ENCODE peak calls at places on chromosomes 16 and 17, in five cellular contexts. P is coronary artery, L is aorta, B is fibroblast of pulmonary artery, U is body of pancreas. I is an unnamed sample.

GRCh38 chr17:82321947-82322466 is 4.6 kb upstream of the CD7 start:
- DNase-seq in P (no peak), L (peak), B (no peak), U (no peak), I (no peak)

GRCh38 chr16:66462912-66463311 is 35.8 kb downstream of the BEAN1 start:
- DNase-seq in P (no peak), L (no peak), B (no peak), U (no peak), I (no peak)

GRCh38 chr16:8718753-8719386 is 44.5 kb downstream of the ABAT start:
- DNase-seq in P (no peak), L (no peak), B (no peak), U (no peak), I (no peak)

GRCh38 chr16:85898521-85899442 is at the start of gene IRF8:
- DNase-seq in P (no peak), L (peak), B (peak), U (peak), I (peak)

GRCh38 chr16:27426423-27427408 is 24.7 kb downstream of the IL21R start:
- DNase-seq in P (peak), L (peak), B (peak), U (no peak), I (peak)

GRCh38 chr17:39601758-39602532 is 5.8 kb downstream of the NEUROD2 start:
- DNase-seq in P (no peak), L (no peak), B (no peak), U (no peak), I (no peak)

GRCh38 chr17:67376509-67376891 is 581 bp upstream of the PITPNC1 start:
- DNase-seq in P (peak), L (peak), B (no peak), U (peak), I (peak)

GRCh38 chr16:73232555-73233422 is 184.9 kb upstream of the ZFHX3 start:
- DNase-seq in P (peak), L (no peak), B (peak), U (peak), I (peak)

GRCh38 chr17:39800540-39800939 is 62.8 kb downstream of the GRB7 start:
- DNase-seq in P (no peak), L (no peak), B (no peak), U (no peak), I (no peak)

GRCh38 chr16:86117756-86118155 is 218.8 kb downstream of the IRF8 start:
- DNase-seq in P (no peak), L (no peak), B (no peak), U (no peak), I (no peak)

GRCh38 chr17:1252203-1252608 is 18.0 kb upstream of the BHLHA9 start:
- DNase-seq in P (no peak), L (no peak), B (peak), U (no peak), I (no peak)

DNA sequence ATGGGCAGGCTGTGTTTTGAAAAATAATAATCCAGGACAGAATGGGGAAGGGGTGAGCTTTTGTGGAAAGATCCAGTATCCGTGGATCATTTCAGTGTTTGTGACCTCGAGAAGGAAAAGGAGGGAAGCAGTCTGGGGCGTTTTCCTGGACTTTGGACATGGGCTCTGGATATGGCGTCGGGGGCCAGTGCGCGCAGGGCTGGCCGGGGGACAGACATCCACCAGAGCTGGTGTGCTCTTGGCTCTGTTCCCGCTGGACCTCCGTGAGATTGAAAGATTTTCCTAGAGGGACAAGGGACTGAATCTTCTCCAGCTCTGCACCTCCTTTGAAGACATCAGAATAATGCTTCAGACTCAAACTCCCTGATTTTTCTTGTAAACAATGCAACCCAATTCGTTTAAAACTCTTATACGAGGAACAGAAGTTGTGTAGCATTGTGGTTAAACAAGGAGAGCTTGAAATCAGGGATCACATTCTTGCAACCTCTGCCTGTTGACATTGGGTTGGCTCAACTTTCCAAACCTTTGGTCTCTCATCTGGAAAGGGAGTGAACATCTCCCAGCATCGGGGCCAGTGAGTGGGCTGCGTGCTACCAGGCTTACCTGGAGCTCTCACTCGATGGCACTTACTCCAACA is 75.9 kb downstream of the C16orf95 start:
- DNase-seq in P (no peak), L (no peak), B (no peak), U (no peak), I (no peak)
- H3K4me3 ChIP-seq in P (no peak), L (no peak), B (no peak), U (no peak), I (no peak)

DNA sequence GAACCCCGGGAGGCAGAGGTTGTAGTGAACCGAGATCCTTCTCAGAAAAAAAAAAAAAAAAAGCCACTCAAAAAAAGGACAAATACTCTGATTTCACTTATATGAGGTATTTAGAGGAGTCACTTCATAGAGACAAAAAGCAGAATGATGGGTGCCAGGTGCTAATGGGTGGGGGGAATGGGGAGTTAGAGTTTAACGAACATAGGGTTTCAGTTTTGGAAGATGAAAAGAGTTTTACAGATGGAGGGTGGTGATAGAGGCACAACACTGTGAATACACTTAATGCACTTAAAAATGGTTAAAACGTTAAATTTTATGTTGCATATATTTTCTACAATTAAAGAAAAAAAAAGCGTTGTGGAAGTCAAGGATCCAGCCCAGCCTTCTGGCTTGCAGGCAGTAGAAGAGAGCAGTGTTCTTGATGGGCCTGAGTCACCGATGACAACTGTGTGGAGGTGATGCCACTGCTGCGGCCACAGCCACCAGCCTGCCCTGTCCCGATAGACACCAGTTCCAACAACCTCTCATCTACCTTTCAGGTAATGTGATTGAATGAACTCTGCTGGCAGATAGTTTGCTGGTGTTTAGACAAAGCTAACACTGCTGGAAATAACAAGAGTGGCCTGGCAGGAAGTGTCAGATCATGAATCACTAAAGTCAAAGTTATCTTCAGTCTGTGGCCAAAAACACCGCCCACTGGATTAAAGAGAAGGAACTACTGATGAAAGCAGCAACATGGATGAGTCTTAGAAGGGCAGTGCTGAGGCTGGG is 49.9 kb upstream of the COX10 start:
- DNase-seq in P (no peak), L (no peak), B (peak), U (no peak), I (peak)
- H3K4me3 ChIP-seq in P (no peak), L (no peak), B (no peak), U (no peak), I (no peak)

DNA sequence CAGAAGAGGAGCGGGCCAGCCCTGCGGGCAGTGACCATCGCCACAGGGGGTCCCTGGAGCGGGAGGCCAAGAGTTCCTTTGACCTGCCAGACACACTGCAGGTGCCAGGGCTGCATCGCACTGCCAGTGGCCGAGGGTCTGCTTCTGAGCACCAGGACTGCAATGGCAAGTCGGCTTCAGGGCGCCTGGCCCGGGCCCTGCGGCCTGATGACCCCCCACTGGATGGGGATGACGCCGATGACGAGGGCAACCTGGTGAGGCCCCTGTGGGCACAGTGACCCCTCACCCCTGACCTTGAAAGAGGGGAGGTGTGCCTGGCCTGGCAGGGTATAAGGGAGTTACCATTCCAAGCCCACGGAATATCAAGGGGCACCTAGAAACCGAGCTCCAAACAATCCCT is 35.1 kb upstream of the ABCC3 start:
- DNase-seq in P (no peak), L (no peak), B (no peak), U (no peak), I (no peak)
- H3K4me3 ChIP-seq in P (no peak), L (no peak), B (no peak), U (no peak), I (no peak)

GRCh38 chr17:76500745-76501017 is 542 bp downstream of the RHBDF2 start:
- DNase-seq in P (no peak), L (no peak), B (no peak), U (no peak), I (no peak)

GRCh38 chr17:76497699-76497978 is 3.6 kb downstream of the RHBDF2 start:
- DNase-seq in P (no peak), L (no peak), B (no peak), U (no peak), I (no peak)

GRCh38 chr17:76497979-76498885 is 3.0 kb downstream of the RHBDF2 start:
- DNase-seq in P (peak), L (peak), B (peak), U (peak), I (peak)

GRCh38 chr17:76500074-76500744 is 1.0 kb downstream of the RHBDF2 start:
- DNase-seq in P (no peak), L (no peak), B (no peak), U (no peak), I (no peak)

GRCh38 chr17:76498886-76499667 is 2.1 kb downstream of the RHBDF2 start:
- DNase-seq in P (no peak), L (no peak), B (no peak), U (no peak), I (no peak)
- H3K4me3 ChIP-seq in P (peak), L (no peak), B (peak), U (no peak), I (no peak)

DNA sequence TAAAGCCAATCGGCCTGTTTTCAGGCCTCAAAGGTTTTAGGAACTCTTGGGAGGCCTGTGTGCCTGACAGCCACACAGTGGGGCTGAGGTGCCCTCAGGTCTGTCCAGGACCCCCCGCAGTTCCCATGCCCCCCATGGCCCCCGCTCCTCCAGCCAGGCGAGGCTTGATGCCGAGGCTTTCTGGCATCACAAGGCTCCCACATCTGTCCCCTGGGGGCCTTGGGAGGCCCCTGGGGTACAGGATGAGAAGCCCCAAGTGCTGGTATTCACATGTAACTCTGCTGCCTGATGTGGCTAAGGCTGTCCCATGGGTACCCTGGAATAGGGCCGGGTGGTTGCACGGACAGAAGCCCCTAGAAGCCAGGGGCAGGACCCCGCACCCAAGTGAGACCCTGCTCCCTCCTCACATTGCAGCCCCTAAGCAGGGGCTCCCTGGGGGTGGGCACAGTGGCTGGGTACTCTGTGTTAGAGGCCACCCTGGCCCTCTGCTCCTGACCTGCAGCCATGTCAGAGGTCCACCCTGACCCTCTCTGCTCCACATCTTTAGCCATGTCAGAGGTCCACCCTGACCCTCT is 2.3 kb downstream of the CBFA2T3 start:
- DNase-seq in P (no peak), L (no peak), B (no peak), U (no peak), I (no peak)
- H3K4me3 ChIP-seq in P (no peak), L (no peak), B (no peak), U (no peak), I (no peak)

GRCh38 chr16:822909-823297 is 22.4 kb upstream of the GNG13 start:
- DNase-seq in P (no peak), L (no peak), B (no peak), U (no peak), I (no peak)

GRCh38 chr16:827513-827912 is 27.0 kb upstream of the GNG13 start:
- DNase-seq in P (no peak), L (no peak), B (no peak), U (no peak), I (no peak)

GRCh38 chr16:824601-825000 is 24.1 kb upstream of the GNG13 start:
- DNase-seq in P (no peak), L (no peak), B (no peak), U (no peak), I (no peak)

GRCh38 chr16:824194-824593 is 23.7 kb upstream of the GNG13 start:
- DNase-seq in P (no peak), L (no peak), B (no peak), U (no peak), I (no peak)

DNA sequence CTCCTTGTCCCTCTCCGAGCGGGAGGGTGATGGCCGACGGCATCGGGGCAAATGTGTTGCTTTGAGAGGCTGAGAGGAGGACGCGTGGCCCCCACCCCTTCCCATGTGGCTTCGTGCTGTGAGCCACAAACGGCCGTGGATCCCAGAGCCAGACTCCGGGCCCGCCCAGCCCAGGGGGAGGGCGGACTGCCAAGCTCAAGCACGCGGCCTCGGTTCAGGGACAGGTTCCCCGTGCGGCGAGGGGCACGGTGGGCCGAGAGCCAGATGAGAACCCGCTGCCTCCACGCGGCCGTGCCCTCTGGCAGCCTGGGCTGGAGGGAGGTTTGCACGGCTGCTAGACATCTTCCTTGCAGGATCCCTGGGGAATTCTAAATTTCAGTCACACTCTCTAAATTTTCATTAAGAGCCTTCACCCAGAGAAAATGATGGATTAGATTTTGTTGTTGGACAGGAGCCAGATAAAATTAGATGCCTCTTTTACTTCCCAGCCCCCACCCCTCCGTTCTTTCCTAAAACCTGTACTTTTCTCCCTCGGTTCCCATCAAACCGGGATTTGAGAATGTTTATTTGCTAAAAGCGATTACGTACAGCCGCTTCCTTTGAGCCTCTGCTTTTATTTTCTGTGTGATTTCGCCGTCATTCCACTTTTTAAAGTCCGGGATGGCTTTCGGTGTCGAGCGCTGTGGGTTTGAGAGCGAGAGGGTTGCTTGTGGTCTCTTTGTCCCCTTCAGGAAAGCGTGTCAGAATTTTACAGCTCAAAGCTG is 24.9 kb upstream of the GNG13 start:
- DNase-seq in P (no peak), L (no peak), B (no peak), U (no peak), I (no peak)
- H3K4me3 ChIP-seq in P (no peak), L (no peak), B (no peak), U (no peak), I (no peak)

GRCh38 chr17:16361874-16362273 is 8.6 kb upstream of the CENPV start:
- DNase-seq in P (no peak), L (no peak), B (no peak), U (no peak), I (no peak)
- H3K4me3 ChIP-seq in P (no peak), L (no peak), B (no peak), U (no peak), I (no peak)

DNA sequence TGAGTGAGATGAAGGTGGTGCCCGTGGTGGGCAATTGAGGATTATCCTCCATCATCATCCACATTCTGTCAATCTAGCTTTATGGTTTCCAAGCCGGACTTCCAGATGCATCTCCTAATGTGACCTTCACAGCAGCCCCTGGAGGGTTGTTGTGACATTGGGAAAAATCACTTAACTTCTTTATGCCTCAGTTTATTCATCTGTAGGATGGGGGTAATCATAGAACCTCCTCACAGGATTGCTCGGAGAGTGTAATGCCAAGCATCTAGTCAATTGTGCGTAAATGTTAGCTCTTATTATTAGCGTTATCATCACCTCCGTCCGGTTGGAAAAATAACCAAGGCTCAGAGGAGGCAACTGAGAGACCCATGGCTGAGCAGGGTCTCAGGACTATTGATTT is 214.0 kb downstream of the CCDC182 start:
- DNase-seq in P (no peak), L (no peak), B (no peak), U (no peak), I (no peak)
- H3K4me3 ChIP-seq in P (no peak), L (no peak), B (no peak), U (no peak), I (no peak)

GRCh38 chr17:43908111-43908721 is 880 bp upstream of the MPP2 start:
- DNase-seq in P (peak), L (peak), B (peak), U (no peak), I (peak)

GRCh38 chr17:43906951-43907424 is 348 bp downstream of the MPP2 start:
- DNase-seq in P (no peak), L (no peak), B (no peak), U (no peak), I (no peak)

GRCh38 chr17:43905400-43905984 is 1.8 kb downstream of the MPP2 start:
- DNase-seq in P (no peak), L (no peak), B (no peak), U (no peak), I (no peak)

GRCh38 chr17:43907425-43907981 is at the start of gene MPP2:
- DNase-seq in P (peak), L (peak), B (peak), U (peak), I (peak)

DNA sequence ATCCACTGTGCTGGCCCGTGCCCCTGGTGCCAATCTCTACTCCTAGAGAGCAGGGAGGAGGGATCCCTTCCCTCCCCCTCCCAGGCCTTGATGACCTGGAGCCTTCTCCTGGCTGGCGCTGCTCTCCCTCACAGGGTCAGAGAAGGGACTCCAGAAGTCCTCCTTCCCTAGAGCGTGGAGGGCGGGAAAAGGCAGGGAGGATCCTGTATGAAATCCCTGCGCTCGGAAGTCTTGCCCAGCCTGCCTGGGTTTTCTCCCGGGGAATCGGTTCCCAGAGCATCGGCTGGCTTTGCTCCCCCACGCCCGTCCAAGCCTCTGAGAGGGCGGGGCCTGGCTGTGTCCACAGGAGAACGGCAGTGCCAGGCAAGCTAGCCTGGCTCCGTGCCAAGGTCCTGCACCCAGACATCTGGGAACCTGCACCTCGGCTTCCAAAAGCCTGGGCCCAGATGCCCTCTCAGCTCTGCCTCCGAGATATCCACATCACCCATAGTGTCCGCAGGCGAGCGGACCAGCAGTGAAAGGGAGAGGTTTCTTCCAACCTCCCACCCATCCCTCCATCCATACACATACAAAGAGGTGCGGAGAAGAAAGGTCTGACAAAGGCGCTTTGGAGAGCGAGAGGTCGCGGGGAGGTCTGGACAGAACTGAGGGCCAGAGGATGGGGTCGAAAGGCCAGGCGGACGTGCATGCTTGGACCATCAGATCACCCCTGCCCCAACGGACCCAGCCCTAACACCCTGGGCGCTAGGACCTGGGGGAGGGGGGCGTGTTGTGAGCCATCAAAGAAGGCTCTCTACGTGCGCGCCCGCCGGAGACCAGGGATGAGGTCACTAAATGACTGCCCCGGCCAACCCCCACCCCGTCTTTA is 1.1 kb downstream of the MPP2 start:
- DNase-seq in P (peak), L (peak), B (peak), U (peak), I (peak)
- H3K4me3 ChIP-seq in P (peak), L (peak), B (peak), U (peak), I (peak)

I was measured in brain microvascular endothelial cell.